ENCODE peak calls at places on chromosomes 13 and 19, in nine cellular contexts. L is RWPE1, M is H9, B is ascending aorta, G is fibroblast of lung, J is GM20000, H is lung, C is uterus, E is astrocyte of the spinal cord. Z is an unnamed sample.

GRCh38 chr19:47257411-47258169 is 1.3 kb downstream of the CCDC9 start:
- DNase-seq in J (no peak), E (no peak), B (peak), C (peak), L (no peak), H (no peak), G (no peak), M (no peak), Z (no peak)

GRCh38 chr19:38718747-38719543 is 25.3 kb downstream of the CAPN12 start:
- DNase-seq in B (peak), E (peak), M (peak), J (no peak), C (peak), H (peak), G (peak), L (no peak), Z (no peak)

GRCh38 chr13:37531054-37531453 is 67.5 kb downstream of the POSTN start:
- DNase-seq in J (no peak), G (peak), C (no peak), E (peak), L (no peak), H (no peak), M (no peak), B (no peak), Z (peak)

GRCh38 chr13:21399741-21400140 is 59.4 kb downstream of the ZDHHC20 start:
- DNase-seq in C (no peak), H (no peak), J (no peak), G (peak), B (no peak), E (peak), M (no peak), L (no peak), Z (no peak)

GRCh38 chr13:32811297-32811800 is 204.9 kb upstream of the KL start:
- DNase-seq in H (no peak), M (no peak), B (no peak), L (no peak), J (peak), E (peak), C (no peak), G (no peak), Z (peak)

GRCh38 chr13:37747071-37747612 is 122.4 kb downstream of the TRPC4 start:
- DNase-seq in B (no peak), L (peak), H (no peak), J (no peak), M (no peak), E (peak), G (peak), C (no peak), Z (peak)

GRCh38 chr13:74575729-74576125 is 441.5 kb upstream of the KLF12 start:
- DNase-seq in B (peak), C (peak), E (peak), M (peak), J (no peak), L (peak), H (peak), G (peak), Z (no peak)

GRCh38 chr19:54287456-54287855 is 6.5 kb upstream of the LILRB2 start:
- DNase-seq in E (no peak), L (no peak), M (no peak), B (no peak), G (peak), J (no peak), C (no peak), H (no peak), Z (peak)

GRCh38 chr19:48342841-48343540 is 17.6 kb downstream of the EMP3 start:
- DNase-seq in J (no peak), L (peak), B (no peak), E (peak), M (no peak), C (no peak), H (no peak), G (peak), Z (no peak)

GRCh38 chr19:39843919-39844793 is 2.0 kb downstream of the FBL start:
- DNase-seq in L (no peak), G (peak), E (peak), J (peak), B (no peak), C (no peak), H (no peak), M (no peak), Z (peak)

GRCh38 chr13:100913143-100913542 is 238.5 kb upstream of the TMTC4 start:
- DNase-seq in B (no peak), M (no peak), H (no peak), E (no peak), J (no peak), C (no peak), G (no peak), L (no peak), Z (no peak)

GRCh38 chr19:4993683-4994082 is 24.8 kb downstream of the KDM4B start:
- DNase-seq in M (no peak), H (no peak), C (no peak), B (no peak), E (no peak), J (no peak), L (no peak), G (no peak), Z (no peak)

GRCh38 chr19:47798904-47799266 is 5.5 kb downstream of the TPRX1 start:
- DNase-seq in H (no peak), G (no peak), M (no peak), J (no peak), E (no peak), C (no peak), L (no peak), B (no peak), Z (no peak)

GRCh38 chr19:33501957-33502356 is 19.6 kb downstream of the PEPD start:
- DNase-seq in J (no peak), M (no peak), G (no peak), C (no peak), B (no peak), E (no peak), L (no peak), H (no peak), Z (no peak)

GRCh38 chr13:42707003-42707402 is 74.4 kb upstream of the FAM216B start:
- DNase-seq in L (no peak), H (no peak), J (no peak), C (no peak), B (no peak), E (peak), G (no peak), M (no peak), Z (no peak)

GRCh38 chr13:29319451-29319850 is 276.0 kb downstream of the SLC7A1 start:
- DNase-seq in M (peak), H (no peak), G (no peak), B (no peak), L (no peak), C (no peak), E (no peak), J (no peak), Z (no peak)

GRCh38 chr19:19354007-19354406 is 33.4 kb downstream of the MAU2 start:
- DNase-seq in B (no peak), G (no peak), M (no peak), J (no peak), L (no peak), E (no peak), C (no peak), H (no peak), Z (no peak)

GRCh38 chr19:3056454-3057016 is 5.8 kb downstream of the TLE5 start:
- DNase-seq in L (peak), H (no peak), J (no peak), E (no peak), M (no peak), G (no peak), B (no peak), C (no peak), Z (no peak)

GRCh38 chr13:101210774-101211173 is 205.5 kb downstream of the NALCN start:
- DNase-seq in E (no peak), J (no peak), H (no peak), M (no peak), B (no peak), C (no peak), G (no peak), L (no peak), Z (no peak)

GRCh38 chr19:35114656-35115537 is 726 bp upstream of the FXYD3 start:
- DNase-seq in E (peak), C (peak), B (peak), H (peak), L (peak), M (peak), G (peak), J (peak), Z (no peak)

GRCh38 chr19:29873024-29873800 is 61.4 kb downstream of the CCNE1 start:
- DNase-seq in J (peak), C (peak), G (peak), M (peak), H (peak), E (no peak), L (peak), B (peak), Z (no peak)

GRCh38 chr13:97347255-97347653 is 86.7 kb upstream of the RAP2A start:
- DNase-seq in E (no peak), L (no peak), J (no peak), C (no peak), B (no peak), H (no peak), G (no peak), M (no peak), Z (no peak)
- TF ChIP-seq CTCF in E (no peak), L (no peak), J (no peak), C (no peak), B (no peak), H (no peak), G (no peak), M (peak), Z (no peak)

GRCh38 chr19:45498411-45499195 is at the start of gene PPM1N:
- DNase-seq in H (no peak), M (peak), L (no peak), G (no peak), J (peak), C (no peak), B (no peak), E (no peak), Z (no peak)
- TF ChIP-seq CTCF in H (no peak), M (peak), L (peak), G (no peak), J (peak), C (no peak), B (no peak), E (no peak), Z (no peak)

GRCh38 chr13:40402931-40403412 is 263.5 kb downstream of the FOXO1 start:
- DNase-seq in G (peak), B (no peak), C (peak), H (no peak), L (peak), J (no peak), E (peak), M (no peak), Z (no peak)

GRCh38 chr13:40403509-40404241 is 262.8 kb downstream of the FOXO1 start:
- DNase-seq in H (no peak), E (no peak), B (no peak), C (no peak), G (no peak), L (no peak), M (no peak), J (no peak), Z (no peak)

GRCh38 chr13:40404407-40404806 is 262.0 kb downstream of the FOXO1 start:
- DNase-seq in H (no peak), C (no peak), J (no peak), G (no peak), L (no peak), B (no peak), M (no peak), E (no peak), Z (no peak)

GRCh38 chr13:40406405-40407138 is 259.9 kb downstream of the FOXO1 start:
- DNase-seq in M (no peak), G (peak), J (no peak), B (no peak), H (no peak), L (peak), C (no peak), E (peak), Z (no peak)

DNA sequence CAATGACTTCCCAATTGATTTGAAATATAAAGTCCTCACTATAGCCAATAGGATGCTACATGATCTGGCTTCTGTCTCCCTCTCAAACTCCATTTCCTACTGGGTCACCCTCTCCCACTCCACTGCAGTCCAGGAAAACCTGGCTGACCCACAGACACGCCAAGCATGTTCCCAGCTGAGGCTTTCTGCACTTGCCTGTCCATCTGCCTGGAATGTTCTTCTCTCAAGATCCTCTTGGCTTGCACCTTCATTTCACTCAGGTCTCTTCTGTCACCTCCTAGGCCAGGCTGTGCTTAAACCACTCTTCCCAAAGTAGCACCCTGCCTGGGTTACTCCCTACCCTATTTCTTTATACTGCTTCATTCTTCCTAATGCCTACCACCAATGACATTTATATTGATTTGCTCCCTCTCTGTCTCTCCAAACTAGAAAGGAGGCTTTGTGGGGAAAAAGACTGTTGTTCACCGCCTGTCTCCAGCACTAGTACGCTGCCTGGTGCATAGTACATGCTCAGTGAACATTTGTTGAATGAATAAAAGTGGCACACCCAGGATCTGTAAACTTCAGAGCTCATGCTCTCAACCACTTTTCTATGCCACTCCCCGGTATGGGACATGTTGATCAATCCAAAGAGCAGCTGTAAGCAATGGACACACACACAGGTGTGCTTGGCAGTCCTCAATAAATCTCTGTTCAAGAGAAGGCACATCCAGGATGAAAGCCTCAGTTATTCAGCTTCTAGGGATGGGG is 261.3 kb downstream of the FOXO1 start:
- DNase-seq in B (no peak), H (no peak), J (no peak), G (no peak), L (no peak), E (no peak), C (no peak), M (no peak), Z (no peak)
- TF ChIP-seq CTCF in B (no peak), H (no peak), J (no peak), G (no peak), L (no peak), E (no peak), C (no peak), M (no peak), Z (no peak)

GRCh38 chr13:50248537-50249521 is 233.6 kb downstream of the KCNRG start:
- DNase-seq in M (no peak), E (no peak), H (no peak), L (no peak), G (no peak), C (no peak), B (no peak), J (no peak), Z (no peak)
- TF ChIP-seq CTCF in M (no peak), E (no peak), H (no peak), L (no peak), G (no peak), C (no peak), B (no peak), J (no peak), Z (no peak)

DNA sequence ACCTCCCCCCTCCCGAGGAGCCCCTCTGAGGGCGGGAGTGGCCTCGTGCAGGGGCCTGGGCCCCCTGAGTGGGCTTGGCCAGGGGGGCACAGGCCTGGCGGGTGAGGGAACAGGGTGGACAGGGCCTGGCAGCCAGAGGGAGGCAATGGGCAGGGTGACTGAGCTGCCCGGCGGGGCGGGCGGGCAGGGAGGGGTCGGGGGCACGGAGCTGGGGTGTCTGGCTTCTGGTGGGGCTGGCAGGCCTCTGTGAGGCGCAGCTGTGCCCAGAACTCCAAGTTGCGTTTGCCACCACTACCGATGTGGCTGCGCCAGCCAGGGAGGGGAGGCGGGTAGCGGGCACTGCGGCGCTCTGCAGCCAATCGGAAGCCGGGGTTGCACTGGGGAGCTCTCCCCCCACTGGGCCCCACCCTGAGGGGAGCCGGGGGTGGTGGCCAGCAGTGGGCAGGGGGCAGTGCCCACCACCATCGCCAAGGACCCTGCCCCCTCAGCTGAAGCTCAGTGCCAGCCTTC is 7.2 kb downstream of the NFIX start:
- DNase-seq in H (no peak), G (no peak), L (no peak), J (no peak), C (no peak), M (no peak), B (peak), E (no peak), Z (no peak)
- TF ChIP-seq CTCF in H (no peak), G (no peak), L (no peak), J (no peak), C (no peak), M (no peak), B (peak), E (peak), Z (peak)

GRCh38 chr19:708154-709141 is at the start of gene PALM:
- DNase-seq in H (no peak), E (no peak), G (no peak), B (no peak), M (peak), J (no peak), L (no peak), C (peak), Z (no peak)

GRCh38 chr19:709196-709964 is 645 bp downstream of the PALM start:
- DNase-seq in E (no peak), H (no peak), B (no peak), M (no peak), G (no peak), C (no peak), L (no peak), J (no peak), Z (no peak)

GRCh38 chr19:703329-703650 is 5.4 kb upstream of the PALM start:
- DNase-seq in L (no peak), H (no peak), E (no peak), G (no peak), M (no peak), B (no peak), J (no peak), C (no peak), Z (no peak)

GRCh38 chr19:703651-704446 is 4.9 kb upstream of the PALM start:
- DNase-seq in B (peak), E (peak), M (peak), C (peak), J (peak), H (peak), L (peak), G (no peak), Z (no peak)

DNA sequence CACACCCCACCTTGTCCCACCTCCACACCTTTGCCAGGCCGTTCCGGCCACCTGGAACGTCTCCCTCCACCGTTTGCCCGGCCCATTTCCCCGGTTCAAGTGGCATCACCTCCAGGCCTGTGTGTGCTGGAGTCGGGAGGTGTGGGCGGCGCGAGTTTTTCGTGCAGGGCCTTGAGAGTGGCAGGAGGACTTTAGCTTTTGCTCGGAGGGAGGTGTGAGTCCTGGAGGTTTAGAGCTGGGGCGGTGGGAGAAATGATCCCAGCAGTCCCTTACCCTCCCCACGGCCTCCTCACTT is 4.3 kb upstream of the PALM start:
- DNase-seq in L (no peak), E (no peak), M (no peak), C (no peak), B (no peak), H (no peak), G (no peak), J (no peak), Z (no peak)
- TF ChIP-seq CTCF in L (no peak), E (no peak), M (no peak), C (no peak), B (no peak), H (no peak), G (no peak), J (no peak), Z (no peak)

DNA sequence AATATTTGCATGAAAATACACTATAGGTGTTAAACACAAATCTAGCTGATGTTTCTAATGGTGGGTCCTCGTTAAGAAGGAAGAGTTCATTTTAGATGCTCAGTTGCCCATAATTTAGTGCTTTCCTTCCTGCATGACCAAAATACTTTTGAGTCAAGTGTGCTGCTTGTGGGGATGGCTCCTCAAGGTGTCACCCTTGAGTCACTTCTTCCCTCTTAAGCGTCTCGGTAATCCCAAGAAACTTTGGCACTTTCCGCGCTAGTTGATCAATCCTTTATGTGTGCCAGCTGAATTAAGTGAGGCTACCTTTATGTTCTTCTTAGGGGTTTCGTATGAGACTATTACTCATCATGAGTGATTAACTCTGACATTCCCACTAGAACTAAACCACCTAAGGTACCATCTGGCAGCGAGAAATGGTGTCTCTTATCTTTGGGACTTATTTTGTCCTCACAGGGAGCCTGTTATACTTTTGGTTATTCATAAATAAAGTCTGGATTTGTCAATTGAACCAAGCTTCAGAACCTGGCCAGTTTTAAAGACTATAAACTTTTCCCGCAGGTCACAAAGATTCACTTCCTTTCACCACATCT is 106.8 kb downstream of the NHLRC3 start:
- DNase-seq in H (no peak), L (peak), C (peak), M (peak), G (peak), E (peak), B (peak), J (peak), Z (peak)
- TF ChIP-seq CTCF in H (peak), L (peak), C (peak), M (peak), G (peak), E (peak), B (peak), J (peak), Z (peak)